ENCODE peak calls at places on chromosomes 12 and 14, in seven cellular contexts. One of them, this sample, is unnamed.

GRCh38 chr12:42216737-42217136 is 21.3 kb downstream of the YAF2 start:
- DNase-seq in trophoblast cell: no peak
- DNase-seq in IMR-90: no peak
- DNase-seq in H1: no peak
- DNase-seq in GM23248: no peak
- DNase-seq in OCI-LY7: no peak
- DNase-seq in fibroblast of lung: no peak
- DNase-seq in this sample: no peak

GRCh38 chr14:88563845-88564244 is 1.0 kb downstream of the ZC3H14 start:
- DNase-seq in fibroblast of lung: no peak
- DNase-seq in IMR-90: no peak
- DNase-seq in OCI-LY7: no peak
- DNase-seq in GM23248: peak
- DNase-seq in H1: no peak
- DNase-seq in trophoblast cell: no peak
- DNase-seq in this sample: no peak

GRCh38 chr12:75783093-75783877 is 248.3 kb downstream of the PHLDA1 start:
- DNase-seq in OCI-LY7: no peak
- DNase-seq in fibroblast of lung: peak
- DNase-seq in H1: no peak
- DNase-seq in IMR-90: peak
- DNase-seq in trophoblast cell: no peak
- DNase-seq in GM23248: peak
- DNase-seq in this sample: no peak

GRCh38 chr12:53252349-53252916 is 15.7 kb upstream of the ESPL1 start:
- DNase-seq in trophoblast cell: no peak
- DNase-seq in OCI-LY7: no peak
- DNase-seq in GM23248: peak
- DNase-seq in IMR-90: no peak
- DNase-seq in fibroblast of lung: peak
- DNase-seq in H1: no peak
- DNase-seq in this sample: peak

GRCh38 chr14:104195854-104196253 is 57.5 kb downstream of the KIF26A start:
- DNase-seq in H1: no peak
- DNase-seq in trophoblast cell: no peak
- DNase-seq in OCI-LY7: no peak
- DNase-seq in GM23248: no peak
- DNase-seq in IMR-90: no peak
- DNase-seq in fibroblast of lung: no peak
- DNase-seq in this sample: no peak

GRCh38 chr14:70879448-70879847 is 27.8 kb upstream of the PCNX1 start:
- DNase-seq in fibroblast of lung: no peak
- DNase-seq in GM23248: no peak
- DNase-seq in H1: no peak
- DNase-seq in OCI-LY7: no peak
- DNase-seq in trophoblast cell: no peak
- DNase-seq in IMR-90: peak
- DNase-seq in this sample: no peak

GRCh38 chr14:69924181-69924580 is 45.0 kb downstream of the SMOC1 start:
- DNase-seq in fibroblast of lung: peak
- DNase-seq in H1: no peak
- DNase-seq in trophoblast cell: no peak
- DNase-seq in GM23248: peak
- DNase-seq in OCI-LY7: no peak
- DNase-seq in IMR-90: peak
- DNase-seq in this sample: no peak

GRCh38 chr12:90112668-90113067 is 404.0 kb upstream of the ATP2B1 start:
- DNase-seq in OCI-LY7: no peak
- DNase-seq in trophoblast cell: no peak
- DNase-seq in IMR-90: no peak
- DNase-seq in H1: no peak
- DNase-seq in GM23248: no peak
- DNase-seq in fibroblast of lung: no peak
- DNase-seq in this sample: no peak

GRCh38 chr14:68426661-68427549 is 366.0 kb downstream of the ZFP36L1 start:
- DNase-seq in IMR-90: no peak
- DNase-seq in fibroblast of lung: no peak
- DNase-seq in GM23248: no peak
- DNase-seq in trophoblast cell: peak
- DNase-seq in H1: no peak
- DNase-seq in OCI-LY7: no peak
- DNase-seq in this sample: no peak

GRCh38 chr12:43969882-43970281 is 134.0 kb downstream of the TMEM117 start:
- DNase-seq in GM23248: peak
- DNase-seq in H1: no peak
- DNase-seq in OCI-LY7: no peak
- DNase-seq in trophoblast cell: peak
- DNase-seq in fibroblast of lung: peak
- DNase-seq in IMR-90: peak
- DNase-seq in this sample: no peak

GRCh38 chr12:43968736-43969135 is 132.9 kb downstream of the TMEM117 start:
- DNase-seq in OCI-LY7: no peak
- DNase-seq in IMR-90: no peak
- DNase-seq in fibroblast of lung: no peak
- DNase-seq in GM23248: no peak
- DNase-seq in trophoblast cell: no peak
- DNase-seq in H1: no peak
- DNase-seq in this sample: no peak

GRCh38 chr12:43973993-43974392 is 138.1 kb downstream of the TMEM117 start:
- DNase-seq in IMR-90: no peak
- DNase-seq in H1: no peak
- DNase-seq in OCI-LY7: no peak
- DNase-seq in fibroblast of lung: no peak
- DNase-seq in GM23248: no peak
- DNase-seq in trophoblast cell: no peak
- DNase-seq in this sample: no peak

GRCh38 chr12:43976027-43976426 is 140.1 kb downstream of the TMEM117 start:
- DNase-seq in H1: no peak
- DNase-seq in IMR-90: peak
- DNase-seq in fibroblast of lung: no peak
- DNase-seq in OCI-LY7: no peak
- DNase-seq in trophoblast cell: no peak
- DNase-seq in GM23248: peak
- DNase-seq in this sample: no peak

DNA sequence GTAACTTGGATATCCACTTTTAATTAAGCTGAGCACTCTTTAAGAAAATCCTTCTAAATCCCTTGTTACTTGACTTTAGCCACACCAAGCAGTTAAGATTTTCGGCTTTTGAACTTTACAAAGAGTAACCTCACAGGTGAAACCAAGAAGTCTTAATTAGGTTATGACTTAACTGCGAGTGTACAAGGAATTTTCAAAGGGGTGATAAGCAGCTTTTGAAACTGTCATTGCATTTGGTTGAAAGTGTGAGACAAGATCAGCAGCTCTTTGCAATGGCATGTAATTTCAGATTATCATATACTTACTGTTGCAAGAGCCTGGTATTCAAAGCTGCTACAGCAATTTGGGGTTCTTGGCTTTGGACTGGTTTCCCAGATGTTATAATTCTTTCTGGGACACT is 137.5 kb downstream of the TMEM117 start:
- DNase-seq in IMR-90: no peak
- DNase-seq in OCI-LY7: no peak
- DNase-seq in trophoblast cell: no peak
- DNase-seq in H1: no peak
- DNase-seq in fibroblast of lung: no peak
- DNase-seq in GM23248: no peak
- DNase-seq in this sample: no peak
- H3K4me2 ChIP-seq in IMR-90: no peak
- H3K4me2 ChIP-seq in OCI-LY7: no peak
- H3K4me2 ChIP-seq in trophoblast cell: no peak
- H3K4me2 ChIP-seq in H1: no peak
- H3K4me2 ChIP-seq in fibroblast of lung: no peak
- H3K4me2 ChIP-seq in GM23248: no peak
- H3K4me2 ChIP-seq in this sample: no peak

GRCh38 chr12:27610380-27610779 is 85.9 kb upstream of the REP15 start:
- DNase-seq in OCI-LY7: no peak
- DNase-seq in fibroblast of lung: peak
- DNase-seq in trophoblast cell: no peak
- DNase-seq in IMR-90: peak
- DNase-seq in GM23248: peak
- DNase-seq in H1: no peak
- DNase-seq in this sample: no peak
- H3K4me2 ChIP-seq in OCI-LY7: no peak
- H3K4me2 ChIP-seq in fibroblast of lung: no peak
- H3K4me2 ChIP-seq in trophoblast cell: no peak
- H3K4me2 ChIP-seq in IMR-90: peak
- H3K4me2 ChIP-seq in GM23248: peak
- H3K4me2 ChIP-seq in H1: no peak
- H3K4me2 ChIP-seq in this sample: no peak

GRCh38 chr12:106595268-106595667 is 12.5 kb downstream of the RFX4 start:
- DNase-seq in H1: no peak
- DNase-seq in trophoblast cell: no peak
- DNase-seq in OCI-LY7: no peak
- DNase-seq in IMR-90: no peak
- DNase-seq in fibroblast of lung: no peak
- DNase-seq in GM23248: no peak
- DNase-seq in this sample: no peak

GRCh38 chr12:106601031-106601430 is 18.2 kb downstream of the RFX4 start:
- DNase-seq in fibroblast of lung: no peak
- DNase-seq in trophoblast cell: no peak
- DNase-seq in H1: no peak
- DNase-seq in GM23248: no peak
- DNase-seq in IMR-90: no peak
- DNase-seq in OCI-LY7: no peak
- DNase-seq in this sample: no peak

GRCh38 chr12:106600503-106600902 is 17.7 kb downstream of the RFX4 start:
- DNase-seq in H1: no peak
- DNase-seq in GM23248: no peak
- DNase-seq in IMR-90: no peak
- DNase-seq in trophoblast cell: no peak
- DNase-seq in fibroblast of lung: no peak
- DNase-seq in OCI-LY7: no peak
- DNase-seq in this sample: no peak

GRCh38 chr12:106599302-106599701 is 16.5 kb downstream of the RFX4 start:
- DNase-seq in H1: no peak
- DNase-seq in IMR-90: no peak
- DNase-seq in fibroblast of lung: no peak
- DNase-seq in OCI-LY7: no peak
- DNase-seq in trophoblast cell: no peak
- DNase-seq in GM23248: no peak
- DNase-seq in this sample: no peak

GRCh38 chr12:106598003-106598402 is 15.2 kb downstream of the RFX4 start:
- DNase-seq in OCI-LY7: no peak
- DNase-seq in fibroblast of lung: peak
- DNase-seq in IMR-90: no peak
- DNase-seq in GM23248: no peak
- DNase-seq in H1: no peak
- DNase-seq in trophoblast cell: no peak
- DNase-seq in this sample: no peak
- H3K4me2 ChIP-seq in OCI-LY7: no peak
- H3K4me2 ChIP-seq in fibroblast of lung: no peak
- H3K4me2 ChIP-seq in IMR-90: no peak
- H3K4me2 ChIP-seq in GM23248: no peak
- H3K4me2 ChIP-seq in H1: no peak
- H3K4me2 ChIP-seq in trophoblast cell: no peak
- H3K4me2 ChIP-seq in this sample: no peak

DNA sequence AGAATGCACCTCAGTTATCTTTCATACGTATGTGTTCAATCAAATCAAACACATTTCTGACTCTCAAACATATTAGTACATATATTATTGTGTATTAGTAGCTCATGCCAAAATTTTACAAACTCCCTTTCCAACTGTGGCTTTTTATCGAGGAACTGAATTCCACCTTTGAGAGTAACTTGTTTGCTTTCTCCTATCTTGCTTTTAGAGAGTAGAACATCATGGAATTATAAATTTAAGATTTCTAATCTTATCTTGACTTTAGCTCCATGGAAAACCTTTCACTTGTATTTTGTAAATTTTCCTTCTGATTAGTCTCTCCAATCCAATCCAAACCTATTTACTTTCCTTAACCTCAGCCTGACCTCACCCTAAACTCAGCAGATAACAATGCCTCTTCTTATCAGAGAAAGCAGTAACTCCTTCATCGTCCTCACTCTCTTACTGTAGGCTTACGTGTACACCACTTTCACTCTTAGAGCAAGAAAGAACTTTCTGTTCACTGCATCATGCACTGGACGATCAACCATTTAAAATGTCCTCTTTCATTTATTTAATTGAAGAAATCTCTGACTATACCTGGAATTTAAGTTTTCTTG is 164.5 kb downstream of the TMTC3 start:
- DNase-seq in H1: no peak
- DNase-seq in IMR-90: no peak
- DNase-seq in fibroblast of lung: peak
- DNase-seq in OCI-LY7: no peak
- DNase-seq in trophoblast cell: no peak
- DNase-seq in GM23248: no peak
- DNase-seq in this sample: no peak
- H3K4me2 ChIP-seq in H1: no peak
- H3K4me2 ChIP-seq in IMR-90: no peak
- H3K4me2 ChIP-seq in fibroblast of lung: no peak
- H3K4me2 ChIP-seq in OCI-LY7: no peak
- H3K4me2 ChIP-seq in trophoblast cell: no peak
- H3K4me2 ChIP-seq in GM23248: no peak
- H3K4me2 ChIP-seq in this sample: no peak

DNA sequence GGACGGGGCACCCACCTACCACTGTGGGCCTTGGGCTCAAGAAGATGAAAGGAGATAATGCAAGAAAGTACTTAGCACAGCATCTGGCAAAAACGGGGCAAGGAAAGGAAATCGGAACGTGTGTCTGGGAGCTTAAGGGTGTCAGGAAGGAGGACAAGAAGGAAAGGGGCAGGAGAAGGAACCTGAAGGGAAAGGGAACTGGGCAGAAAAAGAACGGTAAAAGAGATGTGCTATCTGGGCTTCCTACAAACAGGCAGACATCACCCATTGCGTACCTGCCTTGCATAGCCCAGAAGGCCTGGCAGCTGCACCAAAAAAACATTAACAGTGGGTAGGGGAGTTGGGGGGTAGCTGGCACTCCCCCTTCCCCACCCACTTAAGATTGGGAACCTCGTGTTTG is 958 bp upstream of the REM2 start:
- DNase-seq in IMR-90: no peak
- DNase-seq in GM23248: no peak
- DNase-seq in fibroblast of lung: no peak
- DNase-seq in OCI-LY7: no peak
- DNase-seq in H1: no peak
- DNase-seq in trophoblast cell: no peak
- DNase-seq in this sample: no peak
- H3K4me2 ChIP-seq in IMR-90: no peak
- H3K4me2 ChIP-seq in GM23248: no peak
- H3K4me2 ChIP-seq in fibroblast of lung: no peak
- H3K4me2 ChIP-seq in OCI-LY7: peak
- H3K4me2 ChIP-seq in H1: no peak
- H3K4me2 ChIP-seq in trophoblast cell: no peak
- H3K4me2 ChIP-seq in this sample: no peak

This sample was measured in Karpas-422.